ENCODE peak calls at places on chromosomes 6 and 20, in four cellular contexts. One of them, this sample, is unnamed.

GRCh38 chr20:41173161-41173721 is 35.9 kb downstream of the PLCG1 start:
- DNase-seq in colonic mucosa: peak; percentile 86
- DNase-seq in BE2C: peak; percentile 86
- DNase-seq in heart right ventricle: peak; percentile 90
- DNase-seq in this sample: peak; percentile 93

GRCh38 chr6:119110601-119111548 is 32.4 kb upstream of the FAM184A start:
- DNase-seq in colonic mucosa: peak; percentile 48
- DNase-seq in heart right ventricle: no peak
- DNase-seq in BE2C: peak; percentile 47
- DNase-seq in this sample: no peak

GRCh38 chr20:23298926-23299672 is 51.5 kb upstream of the NXT1 start:
- DNase-seq in heart right ventricle: no peak
- DNase-seq in BE2C: no peak
- DNase-seq in colonic mucosa: no peak
- DNase-seq in this sample: no peak

GRCh38 chr20:45781391-45781931 is 10.2 kb downstream of the WFDC3 start:
- DNase-seq in colonic mucosa: no peak
- DNase-seq in heart right ventricle: no peak
- DNase-seq in BE2C: no peak
- DNase-seq in this sample: no peak

GRCh38 chr6:153493501-153493900 is 362.4 kb upstream of the RGS17 start:
- DNase-seq in BE2C: no peak
- DNase-seq in heart right ventricle: no peak
- DNase-seq in colonic mucosa: no peak
- DNase-seq in this sample: no peak

GRCh38 chr6:43989556-43990248 is 137.6 kb downstream of the MRPL14 start:
- DNase-seq in heart right ventricle: no peak
- DNase-seq in colonic mucosa: no peak
- DNase-seq in BE2C: peak; percentile 85
- DNase-seq in this sample: no peak

GRCh38 chr6:72321741-72322140 is 300.1 kb upstream of the KCNQ5 start:
- DNase-seq in colonic mucosa: no peak
- DNase-seq in heart right ventricle: no peak
- DNase-seq in BE2C: no peak
- DNase-seq in this sample: no peak

GRCh38 chr6:129104560-129104959 is 221.6 kb downstream of the LAMA2 start:
- DNase-seq in heart right ventricle: no peak
- DNase-seq in colonic mucosa: no peak
- DNase-seq in BE2C: no peak
- DNase-seq in this sample: no peak

GRCh38 chr20:8094415-8094818 is 37.6 kb upstream of the PLCB1 start:
- DNase-seq in heart right ventricle: peak; percentile 22
- DNase-seq in colonic mucosa: peak; percentile 37
- DNase-seq in BE2C: peak; percentile 23
- DNase-seq in this sample: peak; percentile 93

GRCh38 chr6:134278000-134278399 is 39.9 kb downstream of the SGK1 start:
- DNase-seq in heart right ventricle: no peak
- DNase-seq in BE2C: no peak
- DNase-seq in colonic mucosa: no peak
- DNase-seq in this sample: no peak

GRCh38 chr6:147080215-147080614 is 124.0 kb upstream of the STXBP5 start:
- DNase-seq in BE2C: no peak
- DNase-seq in heart right ventricle: no peak
- DNase-seq in colonic mucosa: no peak
- DNase-seq in this sample: no peak

GRCh38 chr6:122833229-122833556 is 44.1 kb downstream of the SMPDL3A start:
- DNase-seq in BE2C: no peak
- DNase-seq in heart right ventricle: no peak
- DNase-seq in colonic mucosa: no peak
- DNase-seq in this sample: no peak

GRCh38 chr20:34269996-34270627 is 28.9 kb downstream of the ASIP start:
- DNase-seq in BE2C: no peak
- DNase-seq in colonic mucosa: no peak
- DNase-seq in heart right ventricle: no peak
- DNase-seq in this sample: no peak

GRCh38 chr6:21033575-21034026 is 499.3 kb downstream of the CDKAL1 start:
- DNase-seq in colonic mucosa: no peak
- DNase-seq in heart right ventricle: no peak
- DNase-seq in BE2C: peak; percentile 53
- DNase-seq in this sample: peak; percentile 61

GRCh38 chr20:63102720-63103375 is 96.1 kb upstream of the BHLHE23 start:
- DNase-seq in heart right ventricle: peak; percentile 39
- DNase-seq in BE2C: peak; percentile 24
- DNase-seq in colonic mucosa: peak; percentile 36
- DNase-seq in this sample: peak; percentile 68

GRCh38 chr6:130411481-130411880 is 45.7 kb downstream of the TMEM200A start:
- DNase-seq in heart right ventricle: no peak
- DNase-seq in colonic mucosa: no peak
- DNase-seq in BE2C: no peak
- DNase-seq in this sample: no peak

GRCh38 chr6:5246870-5247161 is 13.9 kb downstream of the LYRM4 start:
- DNase-seq in heart right ventricle: no peak
- DNase-seq in BE2C: no peak
- DNase-seq in colonic mucosa: no peak
- DNase-seq in this sample: no peak

GRCh38 chr6:22682979-22683378 is 113.6 kb downstream of the HDGFL1 start:
- DNase-seq in BE2C: no peak
- DNase-seq in colonic mucosa: no peak
- DNase-seq in heart right ventricle: no peak
- DNase-seq in this sample: no peak